ENCODE peak calls at places on chromosomes 4 and X, in seven cellular contexts. R is HCT116, S is H1, V is NT2/D1, I is K562, B is GM12878, J is HepG2. L is an unnamed sample.

GRCh38 chrX:1883772-1884171 is 268.9 kb downstream of the ASMT start:
- DNase-seq in R (no peak), S (no peak), V (no peak), I (no peak), B (no peak), J (no peak), L (no peak)

GRCh38 chr4:77432702-77433101 is 172.9 kb upstream of the CXCL13 start:
- DNase-seq in R (no peak), S (no peak), V (no peak), I (no peak), B (no peak), J (peak), L (no peak)

GRCh38 chrX:102155806-102156179 is at the start of gene BEX5:
- DNase-seq in R (no peak), S (no peak), V (peak), I (peak), B (no peak), J (no peak), L (peak)

GRCh38 chrX:107730991-107731766 is 44.4 kb downstream of the TSC22D3 start:
- DNase-seq in R (no peak), S (no peak), V (no peak), I (no peak), B (no peak), J (no peak), L (no peak)

GRCh38 chr4:142534994-142535393 is 311.1 kb downstream of the INPP4B start:
- DNase-seq in R (no peak), S (no peak), V (no peak), I (no peak), B (no peak), J (no peak), L (no peak)

GRCh38 chrX:117743469-117744251 is 372.9 kb downstream of the KLHL13 start:
- DNase-seq in R (no peak), S (no peak), V (peak), I (no peak), B (no peak), J (peak), L (peak)

GRCh38 chr4:175412744-175413143 is 399.3 kb downstream of the GPM6A start:
- DNase-seq in R (no peak), S (no peak), V (no peak), I (no peak), B (no peak), J (no peak), L (no peak)

GRCh38 chrX:46649421-46650260 is 76.1 kb downstream of the CHST7 start:
- DNase-seq in R (no peak), S (no peak), V (peak), I (no peak), B (no peak), J (no peak), L (peak)

GRCh38 chrX:1435241-1435900 is 17.3 kb downstream of the ASMTL start:
- DNase-seq in R (no peak), S (no peak), V (no peak), I (no peak), B (no peak), J (no peak), L (no peak)

GRCh38 chr4:123365412-123365811 is 31.2 kb upstream of the SPRY1 start:
- DNase-seq in R (no peak), S (no peak), V (no peak), I (no peak), B (no peak), J (no peak), L (no peak)

GRCh38 chr4:176789955-176790354 is 2.8 kb downstream of the VEGFC start:
- DNase-seq in R (peak), S (no peak), V (no peak), I (peak), B (no peak), J (peak), L (peak)

GRCh38 chrX:132444936-132445335 is 43.9 kb downstream of the MBNL3 start:
- DNase-seq in R (no peak), S (no peak), V (no peak), I (no peak), B (no peak), J (no peak), L (no peak)

GRCh38 chr4:151362404-151363164 is 37.2 kb upstream of the SH3D19 start:
- DNase-seq in R (peak), S (peak), V (peak), I (peak), B (peak), J (peak), L (peak)

GRCh38 chr4:577499-578450 is 1.7 kb upstream of the TMEM271 start:
- DNase-seq in R (no peak), S (peak), V (peak), I (no peak), B (no peak), J (peak), L (peak)

GRCh38 chrX:116272881-116273280 is 102.3 kb downstream of the AGTR2 start:
- DNase-seq in R (no peak), S (no peak), V (no peak), I (no peak), B (no peak), J (no peak), L (no peak)

GRCh38 chrX:108735087-108735679 is 1.2 kb downstream of the IRS4 start:
- DNase-seq in R (no peak), S (peak), V (no peak), I (no peak), B (no peak), J (no peak), L (peak)

GRCh38 chrX:16838202-16839066 is 31.7 kb downstream of the RBBP7 start:
- DNase-seq in R (no peak), S (no peak), V (no peak), I (no peak), B (no peak), J (no peak), L (no peak)

GRCh38 chrX:123878177-123878576 is 18.3 kb downstream of the XIAP start:
- DNase-seq in R (no peak), S (no peak), V (no peak), I (no peak), B (no peak), J (no peak), L (no peak)

GRCh38 chr4:140042634-140043033 is 111.3 kb downstream of the MAML3 start:
- DNase-seq in R (no peak), S (no peak), V (no peak), I (no peak), B (no peak), J (no peak), L (no peak)

GRCh38 chrX:41332408-41332987 is 1.5 kb upstream of the DDX3X start:
- DNase-seq in R (no peak), S (no peak), V (no peak), I (no peak), B (no peak), J (no peak), L (no peak)

GRCh38 chr4:76199664-76200211 is 13.9 kb downstream of the SCARB2 start:
- DNase-seq in R (no peak), S (no peak), V (no peak), I (no peak), B (peak), J (no peak), L (no peak)

GRCh38 chrX:75522565-75523411 is at the start of gene ZDHHC15:
- DNase-seq in R (no peak), S (peak), V (peak), I (no peak), B (peak), J (no peak), L (peak)

GRCh38 chr4:41590591-41590990 is 52.6 kb downstream of the LIMCH1 start:
- DNase-seq in R (no peak), S (no peak), V (no peak), I (no peak), B (no peak), J (no peak), L (peak)

GRCh38 chrX:101407167-101407747 is 468 bp downstream of the GLA start:
- DNase-seq in R (no peak), S (peak), V (no peak), I (no peak), B (no peak), J (no peak), L (no peak)

GRCh38 chr4:157895205-157895604 is 277.6 kb downstream of the GASK1B start:
- DNase-seq in R (no peak), S (no peak), V (no peak), I (no peak), B (no peak), J (no peak), L (no peak)

GRCh38 chrX:3346436-3347329 is at the start of gene MXRA5:
- DNase-seq in R (no peak), S (peak), V (peak), I (no peak), B (no peak), J (no peak), L (peak)

GRCh38 chrX:123920065-123920785 is 41.3 kb upstream of the STAG2 start:
- DNase-seq in R (no peak), S (no peak), V (no peak), I (no peak), B (no peak), J (no peak), L (no peak)

GRCh38 chr4:174214102-174214878 is 69.2 kb downstream of the FBXO8 start:
- DNase-seq in R (no peak), S (peak), V (no peak), I (no peak), B (no peak), J (no peak), L (no peak)

GRCh38 chr4:67122029-67122428 is 423.3 kb downstream of the CENPC start:
- DNase-seq in R (no peak), S (no peak), V (peak), I (no peak), B (no peak), J (peak), L (no peak)

GRCh38 chr4:159487284-159487747 is 384.4 kb downstream of the RAPGEF2 start:
- DNase-seq in R (peak), S (peak), V (peak), I (peak), B (peak), J (peak), L (peak)

GRCh38 chr4:95536650-95537049 is 12.1 kb downstream of the UNC5C start:
- DNase-seq in R (no peak), S (no peak), V (no peak), I (no peak), B (no peak), J (no peak), L (no peak)
- TF ChIP-seq YY1 in R (no peak), S (no peak), V (no peak), I (no peak), B (no peak), J (no peak), L (no peak)

GRCh38 chr4:40334591-40335507 is at the start of gene CHRNA9:
- DNase-seq in R (no peak), S (peak), V (no peak), I (no peak), B (no peak), J (no peak), L (no peak)

GRCh38 chr4:40337523-40337922 is 2.4 kb downstream of the CHRNA9 start:
- DNase-seq in R (no peak), S (no peak), V (no peak), I (no peak), B (no peak), J (no peak), L (no peak)

GRCh38 chr4:40337081-40337480 is 1.9 kb downstream of the CHRNA9 start:
- DNase-seq in R (no peak), S (no peak), V (no peak), I (no peak), B (no peak), J (no peak), L (no peak)

GRCh38 chr4:40335508-40335860 is 351 bp downstream of the CHRNA9 start:
- DNase-seq in R (no peak), S (no peak), V (no peak), I (no peak), B (no peak), J (no peak), L (no peak)

GRCh38 chr4:40340034-40340433 is 4.9 kb downstream of the CHRNA9 start:
- DNase-seq in R (no peak), S (no peak), V (no peak), I (no peak), B (no peak), J (no peak), L (no peak)
- TF ChIP-seq YY1 in R (no peak), S (no peak), V (no peak), I (no peak), B (no peak), J (no peak), L (no peak)

GRCh38 chr4:13701937-13702446 is 74.5 kb upstream of the BOD1L1 start:
- DNase-seq in R (peak), S (no peak), V (no peak), I (no peak), B (no peak), J (peak), L (no peak)
- TF ChIP-seq YY1 in R (no peak), S (no peak), V (no peak), I (no peak), B (no peak), J (no peak), L (no peak)

GRCh38 chr4:65661469-65661868 is 8.8 kb downstream of the EPHA5 start:
- DNase-seq in R (no peak), S (no peak), V (no peak), I (no peak), B (no peak), J (no peak), L (no peak)
- TF ChIP-seq YY1 in R (no peak), S (no peak), V (no peak), I (no peak), B (no peak), J (no peak), L (no peak)

GRCh38 chr4:89334830-89335229 is 27.2 kb upstream of the GPRIN3 start:
- DNase-seq in R (no peak), S (no peak), V (no peak), I (no peak), B (no peak), J (no peak), L (no peak)

GRCh38 chr4:89331197-89331596 is 23.6 kb upstream of the GPRIN3 start:
- DNase-seq in R (no peak), S (no peak), V (no peak), I (no peak), B (no peak), J (no peak), L (no peak)

GRCh38 chr4:89334311-89334710 is 26.7 kb upstream of the GPRIN3 start:
- DNase-seq in R (no peak), S (no peak), V (no peak), I (no peak), B (no peak), J (no peak), L (no peak)

GRCh38 chr4:89329280-89329679 is 21.7 kb upstream of the GPRIN3 start:
- DNase-seq in R (no peak), S (no peak), V (no peak), I (no peak), B (no peak), J (no peak), L (no peak)

DNA sequence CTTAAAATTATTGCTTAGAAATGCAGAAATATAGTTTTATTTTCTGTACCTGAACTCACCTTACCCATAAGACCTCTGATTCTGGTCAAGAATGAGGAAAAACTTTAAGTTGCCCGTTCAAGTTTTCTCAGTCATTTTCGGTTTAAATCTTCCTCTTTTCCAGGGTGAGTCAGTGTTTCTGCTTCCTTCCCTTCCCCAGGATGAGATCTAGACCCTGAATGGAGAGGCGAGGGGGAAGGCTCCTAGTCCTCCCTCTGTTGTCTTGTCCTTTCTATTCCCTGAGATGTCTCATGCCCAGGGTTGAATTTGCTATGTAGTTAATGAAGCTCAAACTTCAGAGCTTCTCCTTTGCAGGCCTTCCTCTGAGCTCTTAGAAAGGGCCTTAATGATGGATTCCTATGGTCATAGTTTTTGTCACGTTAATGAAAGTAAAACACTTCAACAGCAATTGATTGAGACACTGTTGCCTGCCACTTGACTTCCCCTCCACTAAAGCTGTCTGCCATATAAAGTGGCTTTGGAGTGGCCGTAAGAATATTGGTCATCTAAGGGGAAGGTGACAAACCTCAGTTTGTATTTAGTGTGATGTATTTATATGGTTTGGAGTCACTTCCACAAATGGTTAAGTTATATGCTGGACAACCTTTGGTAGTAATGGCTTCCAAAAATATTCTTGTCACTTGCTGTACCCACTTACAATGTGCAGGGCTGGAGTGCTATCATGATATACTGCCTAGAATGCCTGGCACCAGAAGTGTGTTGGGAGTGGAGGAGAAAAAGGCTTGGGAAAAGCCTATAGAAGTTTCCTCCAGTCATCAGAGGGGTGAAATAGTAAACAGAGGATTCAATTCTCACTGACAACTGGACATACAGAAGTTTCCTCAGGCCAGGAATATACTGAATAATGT is 24.3 kb upstream of the GPRIN3 start:
- DNase-seq in R (no peak), S (no peak), V (no peak), I (no peak), B (no peak), J (no peak), L (no peak)
- TF ChIP-seq YY1 in R (no peak), S (no peak), V (no peak), I (no peak), B (no peak), J (no peak), L (no peak)

GRCh38 chr4:64713256-64713840 is 304.1 kb upstream of the TECRL start:
- DNase-seq in R (no peak), S (no peak), V (no peak), I (peak), B (no peak), J (peak), L (peak)
- TF ChIP-seq YY1 in R (no peak), S (no peak), V (no peak), I (no peak), B (no peak), J (no peak), L (no peak)

GRCh38 chr4:165328708-165329107 is 1.2 kb downstream of the MSMO1 start:
- DNase-seq in R (no peak), S (no peak), V (no peak), I (no peak), B (no peak), J (peak), L (no peak)

GRCh38 chr4:165331316-165331715 is 3.8 kb downstream of the MSMO1 start:
- DNase-seq in R (no peak), S (no peak), V (no peak), I (no peak), B (no peak), J (no peak), L (no peak)

GRCh38 chr4:165330666-165331065 is 3.2 kb downstream of the MSMO1 start:
- DNase-seq in R (no peak), S (no peak), V (no peak), I (no peak), B (no peak), J (no peak), L (no peak)

GRCh38 chr4:165331823-165332222 is 4.4 kb downstream of the MSMO1 start:
- DNase-seq in R (no peak), S (no peak), V (no peak), I (peak), B (no peak), J (no peak), L (no peak)

GRCh38 chr4:165330071-165330470 is 2.6 kb downstream of the MSMO1 start:
- DNase-seq in R (no peak), S (no peak), V (no peak), I (no peak), B (no peak), J (no peak), L (no peak)
- TF ChIP-seq YY1 in R (no peak), S (no peak), V (no peak), I (no peak), B (no peak), J (no peak), L (no peak)

GRCh38 chr4:78552398-78553396 is 1.1 kb downstream of the ANXA3 start:
- DNase-seq in R (peak), S (no peak), V (no peak), I (no peak), B (no peak), J (peak), L (no peak)
- TF ChIP-seq YY1 in R (no peak), S (no peak), V (no peak), I (no peak), B (no peak), J (no peak), L (no peak)

GRCh38 chr4:145930592-145930991 is 8.0 kb downstream of the ZNF827 start:
- DNase-seq in R (no peak), S (no peak), V (no peak), I (no peak), B (no peak), J (no peak), L (no peak)
- TF ChIP-seq YY1 in R (no peak), S (no peak), V (no peak), I (no peak), B (no peak), J (no peak), L (no peak)

GRCh38 chrX:9019151-9019550 is 14.8 kb downstream of the FAM9B start:
- DNase-seq in R (no peak), S (no peak), V (no peak), I (no peak), B (no peak), J (no peak), L (no peak)
- TF ChIP-seq YY1 in R (no peak), S (no peak), V (no peak), I (no peak), B (no peak), J (no peak), L (no peak)